ENCODE peak calls at places on chromosomes 5 and 9, in five cellular contexts. A, I, K, L and P are unnamed samples.
A peak's percentile ranks its signal among the peaks of the same experiment; 100 is the strongest.

GRCh38 chr5:181037365-181037861 is 2.7 kb upstream of the BTNL9 start:
- DNase-seq in A (no peak), I (no peak), K (no peak), L (no peak), P (no peak)

GRCh38 chr5:3778000-3778570 is 182.5 kb downstream of the IRX1 start:
- DNase-seq in A (no peak), I (no peak), K (no peak), L (no peak), P (no peak)

GRCh38 chr9:87872079-87872624 is 10.5 kb upstream of the SPATA31E1 start:
- DNase-seq in A (no peak), I (no peak), K (peak; percentile 8), L (peak; percentile 25), P (peak; percentile 75)

GRCh38 chr9:100671811-100672305 is 94.0 kb downstream of the CAVIN4 start:
- DNase-seq in A (no peak), I (no peak), K (no peak), L (no peak), P (no peak)

GRCh38 chr9:137899551-137900360 is 22.2 kb downstream of the CACNA1B start:
- DNase-seq in A (no peak), I (no peak), K (no peak), L (no peak), P (no peak)

GRCh38 chr9:106023455-106023854 is 329.1 kb downstream of the TMEM38B start:
- DNase-seq in A (no peak), I (no peak), K (no peak), L (no peak), P (no peak)

GRCh38 chr5:72096602-72097205 is 10.6 kb upstream of the MAP1B start:
- DNase-seq in A (no peak), I (no peak), K (no peak), L (no peak), P (no peak)

GRCh38 chr5:134345996-134346395 is 21.0 kb downstream of the CDKL3 start:
- DNase-seq in A (no peak), I (no peak), K (no peak), L (no peak), P (no peak)

GRCh38 chr5:150644496-150644895 is 4.0 kb downstream of the SYNPO start:
- DNase-seq in A (no peak), I (no peak), K (no peak), L (no peak), P (no peak)

GRCh38 chr9:93081931-93082330 is 14.1 kb upstream of the CARD19 start:
- DNase-seq in A (no peak), I (no peak), K (no peak), L (no peak), P (no peak)

GRCh38 chr9:21996438-21996837 is 1.8 kb downstream of the CDKN2B-AS1 start:
- DNase-seq in A (no peak), I (no peak), K (no peak), L (no peak), P (no peak)

GRCh38 chr9:21994996-21995651 is 533 bp downstream of the CDKN2B-AS1 start:
- DNase-seq in A (no peak), I (peak; percentile 64), K (no peak), L (peak; percentile 74), P (peak; percentile 32)

GRCh38 chr9:21994526-21994995 is at the start of gene CDKN2B-AS1:
- DNase-seq in A (no peak), I (peak; percentile 46), K (no peak), L (peak; percentile 85), P (no peak)

GRCh38 chr9:21996858-21997257 is 2.3 kb downstream of the CDKN2B-AS1 start:
- DNase-seq in A (no peak), I (no peak), K (no peak), L (no peak), P (no peak)

GRCh38 chr9:21995652-21996275 is 1.2 kb downstream of the CDKN2B-AS1 start:
- DNase-seq in A (no peak), I (peak; percentile 64), K (no peak), L (peak; percentile 51), P (peak; percentile 67)
- TF ChIP-seq CTCF in A (peak; percentile 14), I (no peak), K (no peak), L (peak; percentile 27), P (peak; percentile 38)

DNA sequence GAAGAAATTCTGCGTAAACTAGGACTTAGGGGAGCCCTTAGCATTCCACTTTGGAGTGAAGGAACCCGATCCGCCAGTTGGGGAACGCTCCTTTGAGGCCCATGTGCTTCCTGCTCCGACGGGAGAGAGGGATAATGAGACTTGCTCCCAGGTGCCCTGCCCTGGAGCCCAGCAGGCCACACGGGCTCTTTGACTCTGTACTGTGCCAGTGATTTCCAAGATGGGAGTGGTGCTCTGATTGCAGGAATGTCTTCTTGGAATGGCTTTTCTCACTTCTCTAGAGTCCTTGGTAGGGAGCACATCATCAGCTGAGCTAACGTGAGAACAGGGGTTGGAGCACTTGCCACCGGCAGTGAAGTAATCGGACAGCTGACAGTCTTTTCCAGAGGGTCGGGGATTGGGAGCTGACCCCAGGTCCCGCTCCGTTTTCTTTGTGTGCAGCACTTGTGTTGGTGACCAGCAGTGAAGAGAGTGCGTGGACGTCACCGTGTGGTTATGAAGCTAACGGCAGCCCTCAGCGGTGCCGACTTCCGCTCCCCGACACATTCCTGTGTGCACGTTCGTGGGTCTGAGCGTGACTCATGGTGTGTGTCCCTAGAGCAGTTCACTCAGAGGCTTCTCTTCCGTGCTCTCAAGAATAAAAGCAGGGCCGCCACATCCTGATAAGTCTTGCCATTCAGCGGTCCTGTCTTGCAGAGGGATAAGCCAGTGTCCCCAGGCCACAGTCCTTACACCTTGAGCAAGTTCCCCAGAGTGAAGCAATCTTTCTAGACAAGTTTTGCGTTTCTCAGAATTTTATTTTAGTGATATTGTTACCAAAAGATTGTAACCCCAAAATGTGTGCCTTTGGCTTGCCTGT is 25.6 kb downstream of the ABL1 start:
- DNase-seq in A (peak; percentile 74), I (no peak), K (no peak), L (no peak), P (peak; percentile 55)
- TF ChIP-seq CTCF in A (peak; percentile 45), I (no peak), K (no peak), L (no peak), P (peak; percentile 40)

GRCh38 chr5:173602423-173602822 is 14.0 kb downstream of the BOD1 start:
- DNase-seq in A (peak; percentile 54), I (no peak), K (peak; percentile 55), L (no peak), P (no peak)
- TF ChIP-seq CTCF in A (no peak), I (no peak), K (no peak), L (no peak), P (no peak)

GRCh38 chr5:59188415-59189225 is 605.7 kb downstream of the RAB3C start:
- DNase-seq in A (peak; percentile 50), I (peak; percentile 60), K (peak; percentile 74), L (peak; percentile 70), P (peak; percentile 61)

GRCh38 chr5:59185757-59186385 is 603.0 kb downstream of the RAB3C start:
- DNase-seq in A (no peak), I (no peak), K (no peak), L (peak; percentile 8), P (no peak)

GRCh38 chr5:59189482-59189881 is 606.6 kb downstream of the RAB3C start:
- DNase-seq in A (no peak), I (no peak), K (no peak), L (no peak), P (no peak)

GRCh38 chr5:59186623-59187022 is 603.7 kb downstream of the RAB3C start:
- DNase-seq in A (no peak), I (no peak), K (no peak), L (no peak), P (no peak)

DNA sequence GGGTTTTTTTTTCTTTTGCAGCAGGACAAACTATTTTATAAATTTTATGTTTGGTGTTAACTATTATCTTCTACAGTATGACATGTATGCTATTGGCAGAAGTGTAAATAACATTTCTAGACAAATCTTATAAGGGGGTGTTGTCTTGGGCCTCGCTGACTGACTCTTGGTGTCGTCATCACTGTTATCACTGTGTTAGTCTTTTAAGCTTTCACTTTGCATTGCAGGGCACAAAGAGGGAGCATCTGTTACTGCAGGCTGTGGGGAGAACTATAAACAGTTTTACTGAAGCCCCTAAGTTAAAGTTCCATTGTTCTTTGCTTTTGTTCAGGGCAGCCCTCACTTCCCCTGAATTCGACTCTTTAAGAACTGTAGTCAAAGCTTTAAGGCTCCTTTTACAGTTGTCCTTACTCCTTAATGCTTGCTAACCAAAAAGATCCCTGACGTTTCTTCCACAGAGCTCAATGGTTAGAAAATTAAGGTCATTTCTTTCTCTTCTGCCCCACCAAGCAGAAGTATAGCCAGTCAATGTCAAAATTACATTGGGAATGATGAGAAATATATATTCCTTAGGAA is 605.0 kb downstream of the RAB3C start:
- DNase-seq in A (no peak), I (no peak), K (no peak), L (peak; percentile 23), P (no peak)
- TF ChIP-seq CTCF in A (no peak), I (no peak), K (no peak), L (no peak), P (no peak)

GRCh38 chr5:140243855-140244254 is 59.0 kb downstream of the PFDN1 start:
- DNase-seq in A (no peak), I (no peak), K (no peak), L (no peak), P (no peak)

GRCh38 chr5:140245926-140246325 is 57.0 kb downstream of the PFDN1 start:
- DNase-seq in A (no peak), I (no peak), K (no peak), L (no peak), P (no peak)

GRCh38 chr5:140245354-140245753 is 57.5 kb downstream of the PFDN1 start:
- DNase-seq in A (no peak), I (peak; percentile 42), K (no peak), L (no peak), P (no peak)

GRCh38 chr5:140242890-140243585 is 59.9 kb downstream of the PFDN1 start:
- DNase-seq in A (no peak), I (no peak), K (no peak), L (no peak), P (no peak)

DNA sequence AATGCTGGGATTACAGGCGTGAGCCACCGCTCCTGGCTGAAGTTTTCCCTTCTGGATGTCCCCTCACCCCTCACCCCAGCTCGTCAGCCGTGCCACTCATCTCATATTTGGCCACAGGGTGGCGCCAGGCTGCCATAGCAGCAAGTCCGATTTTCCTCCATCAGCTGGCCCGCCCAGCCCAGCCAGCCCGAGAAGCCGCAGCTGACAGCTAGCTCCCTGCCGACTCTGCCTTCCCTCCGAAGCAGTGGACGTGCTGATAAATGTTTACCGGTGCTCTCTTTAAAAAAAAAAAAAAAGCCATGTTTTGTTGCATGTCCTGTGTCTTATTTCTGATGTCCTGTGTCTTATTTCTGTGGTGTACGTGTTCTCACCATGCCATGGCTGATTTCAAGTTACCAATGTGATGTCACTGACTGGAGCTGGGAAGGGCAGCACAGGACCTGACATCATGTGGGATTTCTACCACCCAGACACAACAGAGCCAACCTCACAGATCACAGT is 58.3 kb downstream of the PFDN1 start:
- DNase-seq in A (peak; percentile 87), I (peak; percentile 96), K (peak; percentile 91), L (peak; percentile 92), P (peak; percentile 90)
- TF ChIP-seq CTCF in A (peak; percentile 88), I (peak; percentile 88), K (peak; percentile 94), L (peak; percentile 86), P (peak; percentile 97)

GRCh38 chr5:98734646-98735045 is 38.8 kb upstream of the RGMB start:
- DNase-seq in A (no peak), I (no peak), K (no peak), L (no peak), P (no peak)
- TF ChIP-seq CTCF in A (no peak), I (no peak), K (no peak), L (peak; percentile 16), P (no peak)